ENCODE peak calls at places on chromosomes 1 and 21, in six cellular contexts. A is A549, M is WTC11, P is H1, X is GM12878, C is SK-N-SH. N is an unnamed sample.

GRCh38 chr1:93993731-93994130 is 84.5 kb upstream of the GCLM start:
- DNase-seq in X (no peak), A (no peak), M (no peak), C (no peak), P (no peak), N (no peak)

GRCh38 chr1:220999872-221000863 is 120.9 kb downstream of the HLX start:
- DNase-seq in P (no peak), C (no peak), X (no peak), A (no peak), M (no peak), N (peak; percentile 73)

GRCh38 chr1:181140398-181140797 is 51.9 kb downstream of the IER5 start:
- DNase-seq in P (no peak), M (no peak), X (no peak), C (no peak), A (no peak), N (no peak)

GRCh38 chr1:230458509-230458908 is 32.4 kb upstream of the PGBD5 start:
- DNase-seq in A (no peak), X (no peak), M (no peak), C (no peak), P (no peak), N (peak; percentile 30)

GRCh38 chr1:153000294-153000693 is 1.3 kb upstream of the SPRR3 start:
- DNase-seq in X (no peak), P (no peak), A (no peak), C (no peak), M (no peak), N (no peak)

GRCh38 chr1:156498447-156499193 is 2.0 kb downstream of the MEF2D start:
- DNase-seq in P (no peak), M (peak; percentile 44), X (no peak), C (no peak), A (no peak), N (peak; percentile 54)

GRCh38 chr1:204280099-204280498 is 66.3 kb upstream of the GOLT1A start:
- DNase-seq in X (no peak), A (no peak), C (no peak), M (no peak), P (no peak), N (no peak)

GRCh38 chr1:3900150-3900968 is at the start of gene C1orf174:
- DNase-seq in A (peak; percentile 81), C (peak; percentile 97), X (peak; percentile 94), P (peak; percentile 97), M (peak; percentile 93), N (peak; percentile 97)

GRCh38 chr1:41482906-41483895 is 1.3 kb downstream of the EDN2 start:
- DNase-seq in M (no peak), P (no peak), A (no peak), X (no peak), C (peak; percentile 73), N (no peak)

GRCh38 chr1:47616036-47616435 is 178.2 kb downstream of the FOXD2 start:
- DNase-seq in M (no peak), C (no peak), P (no peak), X (no peak), A (no peak), N (no peak)

GRCh38 chr1:164774819-164775654 is 216.1 kb downstream of the PBX1 start:
- DNase-seq in M (no peak), P (no peak), A (no peak), X (no peak), C (peak; percentile 65), N (no peak)

GRCh38 chr21:38819719-38820147 is 14.0 kb downstream of the ETS2 start:
- DNase-seq in C (no peak), A (no peak), M (no peak), P (no peak), X (no peak), N (no peak)

GRCh38 chr1:111084999-111085398 is 54.9 kb downstream of the DRAM2 start:
- DNase-seq in C (no peak), A (no peak), P (no peak), M (no peak), X (no peak), N (no peak)

GRCh38 chr1:25501235-25502058 is 42.0 kb upstream of the LDLRAP1 start:
- DNase-seq in X (no peak), M (peak; percentile 90), C (no peak), P (peak; percentile 57), A (no peak), N (no peak)

GRCh38 chr1:55052221-55053142 is 13.1 kb downstream of the PCSK9 start:
- DNase-seq in A (no peak), P (no peak), C (no peak), X (no peak), M (no peak), N (no peak)

GRCh38 chr1:85449356-85449755 is 15.6 kb downstream of the DDAH1 start:
- DNase-seq in X (no peak), C (no peak), M (no peak), A (no peak), P (no peak), N (no peak)
- TF ChIP-seq MAX in X (no peak), C (no peak), M (no peak), A (no peak), P (no peak), N (no peak)

GRCh38 chr21:36902331-36902730 is 64.1 kb downstream of the HLCS start:
- DNase-seq in P (no peak), C (no peak), X (no peak), M (no peak), A (no peak), N (no peak)

GRCh38 chr21:36901575-36901974 is 64.9 kb downstream of the HLCS start:
- DNase-seq in C (no peak), A (no peak), X (no peak), P (no peak), M (no peak), N (no peak)

GRCh38 chr21:36908260-36908908 is 58.1 kb downstream of the HLCS start:
- DNase-seq in A (no peak), M (no peak), C (no peak), P (no peak), X (no peak), N (no peak)

GRCh38 chr21:36902793-36903192 is 63.7 kb downstream of the HLCS start:
- DNase-seq in A (no peak), P (no peak), X (no peak), C (no peak), M (no peak), N (no peak)

DNA sequence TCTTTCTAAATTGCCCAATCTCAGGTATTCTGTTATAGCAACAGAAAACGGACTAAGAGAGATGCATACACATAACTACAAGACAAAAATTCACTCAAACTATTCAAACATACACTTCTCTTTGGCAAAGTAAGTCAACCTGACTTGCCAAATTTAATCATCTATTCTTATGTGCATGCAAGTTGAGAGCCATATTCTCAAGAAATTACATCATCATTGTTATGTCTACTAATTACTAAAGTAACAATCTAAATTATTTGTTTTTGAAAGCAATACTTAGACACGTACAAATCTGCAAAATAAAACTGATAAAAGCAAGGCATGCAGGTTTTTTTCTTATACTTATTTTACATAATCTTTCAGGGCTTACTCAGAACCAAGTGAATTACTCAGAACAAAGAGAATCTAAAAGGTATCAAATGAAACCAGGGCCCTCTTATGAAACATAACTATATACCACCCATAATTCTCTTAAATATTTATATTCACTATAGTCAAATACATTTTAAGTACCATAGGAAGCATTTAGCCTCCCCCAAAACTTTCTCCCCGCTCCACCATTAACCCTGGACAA is 62.3 kb downstream of the HLCS start:
- DNase-seq in A (no peak), C (no peak), X (no peak), M (no peak), P (no peak), N (no peak)
- TF ChIP-seq MAX in A (no peak), C (no peak), X (no peak), M (no peak), P (no peak), N (no peak)

GRCh38 chr1:107787299-107787698 is 177.7 kb downstream of the VAV3 start:
- DNase-seq in X (no peak), P (no peak), C (no peak), A (no peak), M (peak; percentile 48), N (peak; percentile 48)

GRCh38 chr1:107788189-107788588 is 176.8 kb downstream of the VAV3 start:
- DNase-seq in X (no peak), M (no peak), P (no peak), C (no peak), A (no peak), N (no peak)

GRCh38 chr1:107789817-107790609 is 175.0 kb downstream of the VAV3 start:
- DNase-seq in P (no peak), A (no peak), X (no peak), C (no peak), M (no peak), N (no peak)

GRCh38 chr1:107785506-107786213 is 179.3 kb downstream of the VAV3 start:
- DNase-seq in X (no peak), P (no peak), C (peak; percentile 40), M (no peak), A (no peak), N (no peak)

GRCh38 chr1:107786214-107786842 is 178.7 kb downstream of the VAV3 start:
- DNase-seq in A (no peak), X (no peak), M (no peak), C (no peak), P (no peak), N (no peak)
- TF ChIP-seq MAX in A (no peak), X (no peak), M (no peak), C (no peak), P (no peak), N (no peak)

DNA sequence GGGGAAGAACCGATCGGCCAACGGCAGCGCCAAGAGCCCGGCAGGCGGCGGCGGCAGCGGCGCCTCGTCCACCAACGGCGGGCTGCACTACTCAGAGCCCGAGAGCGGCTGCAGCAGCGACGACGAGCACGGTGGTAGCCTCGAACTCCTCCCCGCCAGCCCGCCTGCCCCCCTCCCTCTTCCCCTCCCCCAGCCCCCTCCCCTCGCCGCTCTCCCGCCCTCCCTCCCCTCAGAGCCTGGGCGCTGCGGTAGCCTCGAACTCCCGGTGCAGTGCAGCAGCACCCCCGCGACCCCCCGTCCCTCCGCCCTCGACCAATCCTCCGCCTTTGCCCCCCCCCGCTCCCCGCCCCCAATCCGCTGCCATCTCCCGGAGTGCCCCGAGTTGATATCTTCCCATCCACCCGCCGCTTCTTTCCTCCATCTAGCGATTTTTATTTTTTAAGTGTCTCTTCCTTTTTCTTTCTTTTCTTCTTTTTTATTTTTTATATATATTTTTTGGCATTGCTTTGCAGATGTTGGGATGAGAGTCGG is 495 bp downstream of the RCOR3 start:
- DNase-seq in M (no peak), A (peak; percentile 31), X (no peak), C (peak; percentile 90), P (no peak), N (peak; percentile 82)
- TF ChIP-seq MAX in M (no peak), A (no peak), X (no peak), C (no peak), P (no peak), N (no peak)

N was measured in NB4.